ENCODE peak calls at places on chromosomes 7 and 10, in six cellular contexts. H is Panc1, W is GM12878, V is SK-N-SH, T is K562, K is HepG2. R is an unnamed sample.

GRCh38 chr7:98086231-98086855 is 20.3 kb upstream of the LMTK2 start:
- DNase-seq in H (no peak), W (no peak), V (no peak), T (no peak), K (no peak), R (no peak)

GRCh38 chr10:3217301-3217700 is 44.7 kb upstream of the PITRM1 start:
- DNase-seq in H (no peak), W (no peak), V (no peak), T (no peak), K (no peak), R (no peak)

GRCh38 chr10:86265236-86265876 is 101.2 kb downstream of the GRID1 start:
- DNase-seq in H (no peak), W (no peak), V (peak; percentile 85), T (no peak), K (no peak), R (no peak)

GRCh38 chr10:28089467-28089866 is 90.6 kb upstream of the ODAD2 start:
- DNase-seq in H (no peak), W (no peak), V (no peak), T (no peak), K (no peak), R (peak; percentile 91)

GRCh38 chr7:26060713-26061339 is 91.2 kb upstream of the NFE2L3 start:
- DNase-seq in H (no peak), W (no peak), V (no peak), T (no peak), K (no peak), R (no peak)

GRCh38 chr10:19579841-19580240 is 236.4 kb upstream of the PLXDC2 start:
- DNase-seq in H (no peak), W (no peak), V (peak; percentile 15), T (no peak), K (no peak), R (no peak)

GRCh38 chr10:11146402-11147171 is 128.9 kb downstream of the CELF2 start:
- DNase-seq in H (no peak), W (no peak), V (peak; percentile 37), T (no peak), K (no peak), R (no peak)

GRCh38 chr10:46094931-46095755 is 49.1 kb upstream of the MSMB start:
- DNase-seq in H (no peak), W (no peak), V (peak; percentile 44), T (no peak), K (no peak), R (no peak)

GRCh38 chr10:3780766-3781457 is 4.1 kb downstream of the KLF6 start:
- DNase-seq in H (no peak), W (no peak), V (no peak), T (no peak), K (no peak), R (no peak)

GRCh38 chr7:149733131-149733531 is 40.3 kb downstream of the ZNF467 start:
- DNase-seq in H (no peak), W (no peak), V (no peak), T (no peak), K (no peak), R (no peak)

GRCh38 chr7:156127166-156128134 is 315.2 kb upstream of the SHH start:
- DNase-seq in H (peak; percentile 96), W (no peak), V (no peak), T (no peak), K (no peak), R (no peak)

GRCh38 chr10:117005454-117006055 is 568 bp upstream of the SHTN1 start:
- DNase-seq in H (peak; percentile 17), W (no peak), V (no peak), T (peak; percentile 30), K (peak; percentile 37), R (peak; percentile 54)

GRCh38 chr7:21084286-21084685 is 297.6 kb upstream of the SP8 start:
- DNase-seq in H (no peak), W (no peak), V (no peak), T (no peak), K (no peak), R (no peak)

GRCh38 chr7:123494193-123494796 is 40.1 kb downstream of the IQUB start:
- DNase-seq in H (peak; percentile 20), W (no peak), V (peak; percentile 41), T (peak; percentile 55), K (peak; percentile 27), R (peak; percentile 21)

GRCh38 chr10:69572159-69573055 is 815 bp downstream of the NEUROG3 start:
- DNase-seq in H (no peak), W (no peak), V (peak; percentile 49), T (no peak), K (no peak), R (no peak)

GRCh38 chr10:101767600-101767945 is 8.3 kb downstream of the FGF8 start:
- DNase-seq in H (no peak), W (no peak), V (peak; percentile 4), T (no peak), K (no peak), R (no peak)

GRCh38 chr10:113666682-113667252 is 2.9 kb upstream of the NRAP start:
- DNase-seq in H (no peak), W (no peak), V (no peak), T (no peak), K (no peak), R (no peak)

GRCh38 chr10:101291254-101292193 is 62.3 kb upstream of the LBX1 start:
- DNase-seq in H (no peak), W (no peak), V (peak; percentile 94), T (peak; percentile 75), K (peak; percentile 30), R (no peak)

GRCh38 chr7:137351941-137352340 is 8.4 kb upstream of the PTN start:
- DNase-seq in H (no peak), W (no peak), V (no peak), T (no peak), K (no peak), R (no peak)

GRCh38 chr10:132865851-132866600 is 76.3 kb downstream of the CFAP46 start:
- DNase-seq in H (no peak), W (no peak), V (no peak), T (no peak), K (no peak), R (no peak)

GRCh38 chr7:76325092-76325491 is 22.6 kb downstream of the HSPB1 start:
- DNase-seq in H (no peak), W (no peak), V (no peak), T (no peak), K (no peak), R (no peak)

GRCh38 chr7:28328161-28328560 is 84.2 kb upstream of the CREB5 start:
- DNase-seq in H (no peak), W (no peak), V (no peak), T (no peak), K (no peak), R (no peak)

GRCh38 chr7:126569402-126569801 is 683.3 kb downstream of the GRM8 start:
- DNase-seq in H (no peak), W (peak; percentile 23), V (no peak), T (no peak), K (no peak), R (no peak)

GRCh38 chr7:100219271-100219737 is 445 bp upstream of the PVRIG start:
- DNase-seq in H (no peak), W (no peak), V (no peak), T (no peak), K (no peak), R (no peak)

GRCh38 chr7:100213672-100214071 is 6.1 kb upstream of the PVRIG start:
- DNase-seq in H (no peak), W (no peak), V (no peak), T (no peak), K (no peak), R (no peak)

GRCh38 chr7:100212631-100213286 is 7.0 kb upstream of the PVRIG start:
- DNase-seq in H (no peak), W (no peak), V (no peak), T (no peak), K (no peak), R (no peak)

GRCh38 chr7:100211342-100211780 is 8.4 kb upstream of the PVRIG start:
- DNase-seq in H (no peak), W (peak; percentile 68), V (no peak), T (no peak), K (no peak), R (no peak)

GRCh38 chr7:100215895-100216294 is 3.9 kb upstream of the PVRIG start:
- DNase-seq in H (no peak), W (no peak), V (no peak), T (no peak), K (no peak), R (no peak)
- TF ChIP-seq SIN3A in H (no peak), W (no peak), V (no peak), T (no peak), K (no peak), R (no peak)

DNA sequence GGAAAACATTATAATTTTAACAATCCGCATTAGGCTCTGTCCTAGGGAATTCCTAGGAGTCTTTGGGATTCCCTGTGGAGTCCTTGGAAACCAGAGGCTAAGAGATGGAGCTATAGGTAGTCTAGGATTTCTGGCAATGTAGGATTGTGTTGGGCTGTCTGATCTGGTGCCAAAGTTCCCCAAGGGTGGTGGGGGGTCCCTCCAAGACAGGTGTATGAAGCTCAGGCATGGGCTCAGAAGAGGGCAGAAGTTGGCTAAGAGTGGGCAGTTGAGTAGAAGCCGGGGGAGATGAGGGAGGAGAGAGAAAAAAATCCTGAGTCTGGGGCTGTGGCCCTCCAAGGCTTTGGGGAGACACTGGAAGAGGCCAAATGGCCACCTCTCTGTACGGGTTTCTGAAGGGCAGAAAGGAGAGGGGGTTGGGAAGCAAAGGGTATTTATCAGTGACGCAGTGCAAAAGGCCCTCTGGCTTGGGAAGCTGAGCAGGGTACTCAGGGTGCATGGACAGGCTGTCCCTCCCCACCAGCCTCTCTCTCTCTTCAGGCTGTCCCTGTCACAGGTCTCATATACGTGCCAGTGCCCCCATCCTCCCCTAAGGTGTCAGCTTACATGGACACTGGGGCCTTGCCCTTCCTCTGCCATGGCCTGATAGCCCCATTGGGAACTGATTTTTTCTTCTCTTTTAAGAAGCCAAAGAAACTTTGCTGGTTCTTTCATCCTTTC is 923 bp downstream of the HOXA6 start:
- DNase-seq in H (no peak), W (no peak), V (peak; percentile 29), T (no peak), K (no peak), R (no peak)
- H3K4me3 ChIP-seq in H (no peak overlapping the region), W (no peak overlapping the region), V (no peak overlapping the region), T (no peak overlapping the region), K (no peak overlapping the region), R (no peak overlapping the region)

GRCh38 chr10:89438525-89438924 is 24.2 kb downstream of the IFIT5 start:
- DNase-seq in H (no peak), W (no peak), V (no peak), T (no peak), K (no peak), R (no peak)

GRCh38 chr10:89442347-89442746 is 28.0 kb downstream of the IFIT5 start:
- DNase-seq in H (no peak), W (no peak), V (no peak), T (no peak), K (no peak), R (no peak)

DNA sequence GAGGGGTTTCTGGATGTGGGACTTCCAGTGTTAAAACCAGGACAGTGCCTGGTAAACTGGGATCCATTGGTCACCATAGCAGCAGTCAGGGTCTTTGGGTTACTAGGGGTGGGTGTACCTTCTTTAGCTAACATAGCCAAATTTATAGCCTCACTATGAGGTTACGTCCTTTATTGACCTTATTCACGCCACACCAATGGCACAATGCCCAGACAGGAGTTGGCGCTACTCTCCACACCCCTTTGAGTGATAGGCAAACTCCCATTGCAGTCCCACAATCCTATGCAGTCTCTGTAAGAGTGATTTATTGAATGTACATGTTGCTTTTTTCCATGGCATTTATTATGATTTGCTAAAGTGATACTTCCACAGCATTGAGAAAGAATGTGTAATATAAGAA is 25.9 kb downstream of the IFIT5 start:
- DNase-seq in H (no peak), W (no peak), V (no peak), T (no peak), K (no peak), R (no peak)
- TF ChIP-seq SIN3A in H (no peak), W (no peak), V (no peak), T (no peak), K (no peak), R (no peak)

GRCh38 chr7:148182264-148182663 is 408.3 kb upstream of the C7orf33 start:
- DNase-seq in H (no peak), W (no peak), V (no peak), T (peak; percentile 18), K (no peak), R (no peak)
- H3K4me3 ChIP-seq in H (no peak overlapping the region), W (no peak overlapping the region), V (no peak overlapping the region), T (no peak overlapping the region), K (no peak overlapping the region), R (no peak overlapping the region)

R was measured in HCT116.